ENCODE peak calls at places on chromosomes 11 and 22, in nine cellular contexts. E, S, O, C, U, T, L, H and I are unnamed samples.
A peak's percentile ranks its signal among the peaks of the same experiment; 100 is the strongest.

GRCh38 chr11:94203070-94203469 is 74.4 kb downstream of the PANX1 start:
- DNase-seq in S (no peak), L (no peak), O (no peak), E (peak; percentile 42), T (no peak), H (no peak), U (no peak), C (no peak), I (no peak)

GRCh38 chr11:11032072-11032471 is 174.2 kb upstream of the ZBED5 start:
- DNase-seq in S (no peak), C (no peak), E (no peak), T (no peak), L (no peak), U (no peak), O (no peak), H (no peak), I (no peak)

GRCh38 chr11:119773016-119773415 is 44.0 kb upstream of the NECTIN1 start:
- DNase-seq in H (no peak), T (no peak), L (no peak), S (no peak), E (no peak), C (no peak), U (no peak), O (no peak), I (no peak)

GRCh38 chr11:37747121-37747520 is 1149.1 kb upstream of the RAG2 start:
- DNase-seq in L (no peak), U (peak; percentile 35), S (no peak), E (no peak), C (no peak), O (no peak), H (no peak), T (no peak), I (no peak)

GRCh38 chr22:22916215-22916951 is 28.8 kb downstream of the IGLL5 start:
- DNase-seq in E (no peak), U (no peak), C (no peak), O (no peak), S (no peak), L (no peak), H (no peak), T (no peak), I (no peak)

GRCh38 chr11:122114976-122115375 is 1.0 kb downstream of the BLID start:
- DNase-seq in H (no peak), E (no peak), L (no peak), T (no peak), U (no peak), C (no peak), O (no peak), S (no peak), I (no peak)

GRCh38 chr11:123505546-123506299 is 75.7 kb downstream of the GRAMD1B start:
- DNase-seq in L (no peak), E (no peak), S (no peak), O (no peak), H (no peak), U (no peak), T (no peak), C (no peak), I (no peak)

GRCh38 chr11:78419327-78419726 is 1.7 kb upstream of the GAB2 start:
- DNase-seq in H (peak; percentile 81), U (peak; percentile 99), E (no peak), L (peak; percentile 48), T (peak; percentile 71), S (peak; percentile 80), C (peak; percentile 72), O (peak; percentile 42), I (peak; percentile 91)

GRCh38 chr11:62611705-62612365 is 740 bp downstream of the EML3 start:
- DNase-seq in U (peak; percentile 60), H (peak; percentile 76), E (no peak), O (peak; percentile 57), T (no peak), S (peak; percentile 53), L (peak; percentile 65), C (no peak), I (no peak)

GRCh38 chr22:44049369-44050231 is 25.5 kb downstream of the PARVB start:
- DNase-seq in S (no peak), E (no peak), L (no peak), O (no peak), C (no peak), H (peak; percentile 53), U (no peak), T (no peak), I (no peak)

GRCh38 chr11:94762208-94762607 is 5.9 kb upstream of the AMOTL1 start:
- DNase-seq in L (no peak), E (no peak), T (no peak), S (no peak), H (no peak), C (no peak), O (no peak), U (no peak), I (no peak)

GRCh38 chr11:70912226-70912840 is 340.0 kb downstream of the SHANK2 start:
- DNase-seq in E (no peak), L (no peak), T (no peak), H (no peak), S (no peak), C (no peak), O (no peak), U (peak; percentile 75), I (no peak)

GRCh38 chr11:73520358-73521061 is 77.4 kb downstream of the FAM168A start:
- DNase-seq in C (no peak), H (no peak), U (peak; percentile 22), S (no peak), T (no peak), L (no peak), O (no peak), E (no peak), I (no peak)

GRCh38 chr11:46298699-46299424 is 21.4 kb downstream of the CREB3L1 start:
- DNase-seq in T (no peak), L (no peak), E (no peak), S (no peak), O (no peak), U (peak; percentile 93), H (no peak), C (no peak), I (no peak)

GRCh38 chr11:113697798-113698407 is 8.2 kb downstream of the TMPRSS5 start:
- DNase-seq in O (no peak), C (no peak), E (no peak), L (no peak), T (no peak), U (no peak), H (no peak), S (no peak), I (no peak)

DNA sequence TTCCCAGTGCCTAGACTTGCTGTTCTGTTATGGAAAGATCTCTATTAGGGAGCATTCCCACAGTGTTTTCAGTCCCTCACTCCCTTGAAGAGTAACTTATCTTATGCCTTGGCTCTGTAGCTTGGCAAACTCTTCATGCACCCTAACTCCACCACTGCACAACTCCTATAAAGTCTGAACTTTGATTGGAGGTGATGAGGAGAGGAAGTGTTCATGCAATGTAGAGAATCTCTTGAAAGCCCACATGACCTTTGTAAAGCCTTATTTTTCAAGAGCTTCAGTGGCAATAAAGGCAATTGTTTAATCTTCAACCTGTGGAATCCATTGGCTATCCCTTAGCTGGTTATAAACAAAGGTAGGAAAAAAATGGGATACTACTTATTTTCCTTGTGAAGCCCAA is 176.2 kb downstream of the ETS1 start:
- DNase-seq in S (no peak), C (no peak), U (no peak), E (no peak), H (no peak), O (no peak), T (no peak), L (no peak), I (no peak)
- TF ChIP-seq POLR2A in S (no peak), C (no peak), U (no peak), E (no peak), H (no peak), O (no peak), T (no peak), L (no peak), I (no peak)

GRCh38 chr11:765025-765801 is 12.1 kb downstream of the GATD1 start:
- DNase-seq in S (no peak), C (no peak), U (peak; percentile 36), L (peak; percentile 69), H (no peak), O (peak; percentile 63), T (no peak), E (no peak), I (no peak)
- TF ChIP-seq POLR2A in S (no peak), C (no peak), U (no peak), L (no peak), H (no peak), O (no peak), T (no peak), E (no peak), I (no peak)

GRCh38 chr22:46017166-46017565 is 40.2 kb upstream of the WNT7B start:
- DNase-seq in S (no peak), U (peak; percentile 28), L (no peak), T (no peak), E (no peak), C (no peak), H (no peak), O (no peak), I (no peak)

GRCh38 chr22:46018859-46019258 is 41.9 kb upstream of the WNT7B start:
- DNase-seq in U (no peak), H (no peak), E (no peak), S (no peak), O (no peak), T (no peak), L (no peak), C (no peak), I (no peak)

GRCh38 chr22:46021577-46021976 is 44.6 kb upstream of the WNT7B start:
- DNase-seq in S (no peak), U (no peak), H (peak; percentile 12), O (no peak), L (peak; percentile 7), T (no peak), C (no peak), E (no peak), I (no peak)

GRCh38 chr22:46022881-46023512 is 46.0 kb upstream of the WNT7B start:
- DNase-seq in H (peak; percentile 12), T (no peak), C (no peak), S (no peak), L (peak; percentile 5), E (no peak), O (no peak), U (no peak), I (no peak)

GRCh38 chr22:46019351-46019750 is 42.4 kb upstream of the WNT7B start:
- DNase-seq in L (no peak), E (no peak), T (no peak), H (peak; percentile 9), C (no peak), U (no peak), S (no peak), O (no peak), I (no peak)
- TF ChIP-seq POLR2A in L (no peak), E (no peak), T (no peak), H (no peak), C (no peak), U (no peak), S (no peak), O (no peak), I (no peak)

DNA sequence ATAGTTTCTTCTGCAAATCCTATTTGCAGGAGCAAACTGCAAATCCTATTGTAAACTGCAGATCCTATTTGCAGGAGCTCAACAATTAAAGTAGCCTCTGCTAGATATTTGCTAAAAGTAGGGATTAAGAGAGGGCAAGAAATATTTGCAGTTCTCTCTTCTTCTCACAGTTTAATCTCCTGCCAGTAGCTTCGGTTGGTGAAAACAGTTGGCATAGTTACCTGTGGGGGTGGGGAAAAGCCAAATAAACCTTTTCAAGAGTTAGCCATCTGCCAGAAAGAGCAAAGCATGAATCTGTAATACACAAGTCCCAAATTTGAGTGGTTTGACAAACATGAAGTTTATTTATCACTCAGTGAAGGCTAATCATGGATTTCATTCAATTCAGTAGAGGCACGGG is 942.5 kb downstream of the JRKL start:
- DNase-seq in S (no peak), L (no peak), T (no peak), O (no peak), C (no peak), U (no peak), H (no peak), E (no peak), I (no peak)
- TF ChIP-seq POLR2A in S (no peak), L (no peak), T (no peak), O (no peak), C (no peak), U (no peak), H (no peak), E (no peak), I (no peak)